ENCODE peak calls at places on chromosomes 4 and X, in five cellular contexts. L, H, X, P and Z are unnamed samples.

GRCh38 chrX:153886915-153887314 is 942 bp upstream of the L1CAM start:
- DNase-seq in L (no peak), H (no peak), X (no peak), P (no peak), Z (no peak)

GRCh38 chr4:168486961-168487820 is 6.9 kb upstream of the DDX60L start:
- DNase-seq in L (peak), H (peak), X (no peak), P (no peak), Z (no peak)

GRCh38 chr4:80235451-80235850 is 31.0 kb upstream of the FGF5 start:
- DNase-seq in L (no peak), H (peak), X (no peak), P (no peak), Z (no peak)

GRCh38 chrX:128931071-128931470 is 592.2 kb downstream of the SMARCA1 start:
- DNase-seq in L (no peak), H (no peak), X (no peak), P (no peak), Z (no peak)

GRCh38 chrX:39726810-39727209 is 370.9 kb downstream of the BCOR start:
- DNase-seq in L (peak), H (no peak), X (no peak), P (no peak), Z (no peak)

GRCh38 chr4:142128529-142128928 is 492.1 kb downstream of the IL15 start:
- DNase-seq in L (peak), H (no peak), X (no peak), P (no peak), Z (no peak)

GRCh38 chr4:185304944-185305690 is 90.6 kb downstream of the LRP2BP start:
- DNase-seq in L (peak), H (no peak), X (no peak), P (no peak), Z (no peak)

GRCh38 chr4:61273237-61273636 is 73.1 kb downstream of the ADGRL3 start:
- DNase-seq in L (peak), H (no peak), X (no peak), P (no peak), Z (no peak)